ENCODE peak calls at places on chromosomes 1 and 21, in ten cellular contexts. N is stimulated activated naive CD8-positive, alpha-beta T cell treated with anti-CD3 and anti-CD28 coated beads, Interleukin-15, amount 100 ng/mL, for 72 hours; D is stimulated activated effector memory CD8-positive, alpha-beta T cell treated with anti-CD3 and anti-CD28 coated beads, Interleukin-12 subunit alpha, Interleukin-12 subunit beta, amount 100 ng/mL, for 72 hours; T is effector memory CD8-positive, alpha-beta T cell; L is Right ventricle myocardium inferior; J is activated naive CD8-positive, alpha-beta T cell treated with anti-CD3 and anti-CD28 coated beads, Interleukin-2, amount 50 U/mL, for 24 hours; W is amygdala; I is effector CD4-positive, alpha-beta T cell; E is nephron progenitor cell; Y is neural crest cell. S is an unnamed sample.

GRCh38 chr1:205976708-205977107 is 26.5 kb downstream of the RAB7B start:
- DNase-seq in E (peak), D (no peak), Y (no peak), N (no peak), I (no peak), T (no peak), L (peak), W (no peak), J (no peak), S (peak)

GRCh38 chr21:36700961-36701911 is 2.3 kb downstream of the SIM2 start:
- DNase-seq in D (no peak), N (peak), L (no peak), T (no peak), J (no peak), E (peak), Y (peak), W (no peak), I (no peak), S (peak)

GRCh38 chr1:45864765-45865164 is 61.4 kb downstream of the MAST2 start:
- DNase-seq in L (no peak), W (no peak), N (no peak), E (no peak), T (no peak), I (no peak), Y (no peak), D (no peak), J (no peak), S (no peak)

GRCh38 chr1:99849744-99850457 is at the start of gene AGL:
- DNase-seq in E (peak), L (peak), Y (peak), J (peak), I (peak), T (peak), W (peak), D (peak), N (peak), S (peak)

GRCh38 chr1:153441238-153441755 is 19.2 kb downstream of the S100A7 start:
- DNase-seq in N (no peak), I (no peak), L (no peak), E (no peak), W (no peak), T (no peak), D (no peak), J (no peak), Y (no peak), S (no peak)

GRCh38 chr1:167221804-167222610 is 1.3 kb downstream of the POU2F1 start:
- DNase-seq in D (peak), Y (peak), I (peak), J (peak), W (peak), L (peak), T (peak), N (peak), E (peak), S (peak)

GRCh38 chr1:245956225-245956624 is 550.9 kb downstream of the SMYD3 start:
- DNase-seq in J (peak), E (no peak), W (no peak), Y (no peak), N (peak), T (peak), L (no peak), I (peak), D (no peak), S (peak)

GRCh38 chr1:2777428-2778219 is 23.9 kb downstream of the TTC34 start:
- DNase-seq in N (no peak), Y (no peak), T (no peak), E (no peak), D (no peak), J (no peak), W (no peak), L (no peak), I (no peak), S (no peak)

GRCh38 chr1:55311057-55311631 is 96.0 kb upstream of the USP24 start:
- DNase-seq in I (no peak), D (no peak), E (no peak), L (no peak), J (no peak), W (no peak), N (no peak), Y (no peak), T (no peak), S (peak)

GRCh38 chr1:10679521-10680220 is 116.8 kb downstream of the CASZ1 start:
- DNase-seq in Y (no peak), E (peak), I (no peak), J (no peak), W (no peak), D (no peak), N (no peak), T (no peak), L (no peak), S (peak)

GRCh38 chr1:47993356-47993755 is 3.8 kb downstream of the TRABD2B start:
- DNase-seq in D (no peak), L (no peak), T (no peak), Y (no peak), E (no peak), W (no peak), I (no peak), J (no peak), N (no peak), S (no peak)

GRCh38 chr1:109547412-109548320 is 749 bp upstream of the GNAI3 start:
- DNase-seq in D (no peak), Y (no peak), J (peak), T (no peak), I (no peak), E (peak), L (no peak), W (no peak), N (peak), S (peak)

GRCh38 chr1:205575294-205575885 is 56.4 kb downstream of the ELK4 start:
- DNase-seq in D (no peak), E (no peak), Y (no peak), W (no peak), N (no peak), J (no peak), L (no peak), T (no peak), I (no peak), S (no peak)

GRCh38 chr1:23530089-23530749 is 814 bp downstream of the E2F2 start:
- DNase-seq in N (peak), Y (no peak), L (peak), D (no peak), T (no peak), W (no peak), E (no peak), I (no peak), J (peak), S (no peak)

GRCh38 chr1:59703918-59704378 is 110.8 kb upstream of the HOOK1 start:
- DNase-seq in J (no peak), Y (no peak), I (no peak), L (no peak), E (no peak), T (no peak), D (no peak), N (no peak), W (no peak), S (no peak)

GRCh38 chr21:37994211-37994610 is 78.0 kb upstream of the KCNJ6 start:
- DNase-seq in J (no peak), D (no peak), I (no peak), N (no peak), Y (no peak), E (no peak), W (no peak), T (no peak), L (no peak), S (no peak)

GRCh38 chr1:36089393-36090121 is 865 bp downstream of the ADPRS start:
- DNase-seq in L (no peak), W (no peak), T (no peak), D (no peak), E (peak), I (no peak), J (peak), Y (no peak), N (no peak), S (peak)

GRCh38 chr1:218460367-218460766 is 115.2 kb downstream of the TGFB2 start:
- DNase-seq in N (no peak), E (peak), W (no peak), D (no peak), I (no peak), L (no peak), Y (no peak), J (no peak), T (no peak), S (peak)